ENCODE peak calls at places on chromosomes 11 and 22, in five cellular contexts. X is neural progenitor cell; Q is effector memory CD4-positive, alpha-beta T cell; M is left ventricle myocardium inferior; G is SJCRH30. W is an unnamed sample.

GRCh38 chr22:20137671-20138416 is 6.2 kb downstream of the ZDHHC8 start:
- DNase-seq in M (peak), Q (no peak), X (no peak), G (peak), W (peak)

GRCh38 chr11:76810151-76810853 is 27.1 kb downstream of the TSKU start:
- DNase-seq in G (peak), X (no peak), M (no peak), Q (no peak), W (no peak)

GRCh38 chr11:47966621-47967020 is 13.7 kb upstream of the PTPRJ start:
- DNase-seq in X (no peak), G (no peak), Q (no peak), M (no peak), W (no peak)

GRCh38 chr22:19761022-19761499 is 483 bp downstream of the TBX1 start:
- DNase-seq in Q (no peak), M (no peak), G (peak), X (peak), W (no peak)

GRCh38 chr11:1450344-1450875 is 36.2 kb downstream of the MOB2 start:
- DNase-seq in Q (no peak), X (no peak), M (no peak), G (no peak), W (no peak)

GRCh38 chr22:22593964-22594656 is 35.0 kb upstream of the PRAME start:
- DNase-seq in M (no peak), X (peak), Q (peak), G (peak), W (no peak)

GRCh38 chr11:110565344-110565684 is 135.6 kb downstream of the FDX1 start:
- DNase-seq in G (no peak), Q (no peak), X (peak), M (no peak), W (no peak)

GRCh38 chr11:59573216-59573615 is 42.4 kb downstream of the OSBP start:
- DNase-seq in M (no peak), G (no peak), X (no peak), Q (no peak), W (no peak)

GRCh38 chr11:4983851-4984250 is 10.8 kb upstream of the OR51L1 start:
- DNase-seq in X (no peak), Q (no peak), G (no peak), M (no peak), W (no peak)

GRCh38 chr11:17273668-17274321 is 2.7 kb upstream of the NUCB2 start:
- DNase-seq in X (no peak), Q (no peak), M (no peak), G (no peak), W (no peak)

GRCh38 chr11:47355283-47356128 is 3.0 kb upstream of the MYBPC3 start:
- DNase-seq in G (peak), M (peak), X (peak), Q (no peak), W (peak)

GRCh38 chr11:121717296-121717695 is 264.5 kb upstream of the SORL1-AS1 start:
- DNase-seq in G (no peak), X (no peak), Q (no peak), M (no peak), W (no peak)

GRCh38 chr22:48819232-48819631 is 1008.4 kb downstream of the BRD1 start:
- DNase-seq in Q (no peak), G (no peak), X (no peak), M (no peak), W (no peak)

GRCh38 chr11:117872420-117872961 is 4.0 kb downstream of the FXYD6 start:
- DNase-seq in M (peak), Q (no peak), G (no peak), X (no peak), W (no peak)

GRCh38 chr11:117870176-117870952 is 6.1 kb downstream of the FXYD6 start:
- DNase-seq in Q (no peak), X (peak), M (no peak), G (peak), W (no peak)

GRCh38 chr11:117871160-117871559 is 5.3 kb downstream of the FXYD6 start:
- DNase-seq in M (no peak), X (no peak), G (no peak), Q (no peak), W (no peak)

GRCh38 chr11:117872962-117873827 is 3.3 kb downstream of the FXYD6 start:
- DNase-seq in X (no peak), M (no peak), G (no peak), Q (no peak), W (no peak)

DNA sequence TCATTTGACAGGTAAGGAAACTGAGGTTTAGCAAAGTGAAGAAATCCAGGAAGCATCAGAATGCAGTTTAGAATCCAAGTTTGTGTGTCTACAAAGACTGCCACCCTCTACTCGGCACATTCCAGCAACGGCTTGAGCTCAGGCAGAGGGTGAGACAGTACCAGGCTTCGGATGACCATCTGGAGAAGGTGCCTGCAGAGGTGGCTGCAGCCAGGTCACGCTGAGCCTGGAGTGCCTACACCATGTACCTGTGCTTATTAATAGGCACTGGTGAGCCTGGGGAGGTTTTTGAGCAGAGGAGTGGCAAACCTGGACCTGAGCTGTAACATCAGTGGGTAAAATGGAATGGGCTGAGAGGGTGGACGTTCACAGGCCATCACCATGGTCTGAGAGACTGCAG is 4.7 kb downstream of the FXYD6 start:
- DNase-seq in X (no peak), M (no peak), G (no peak), Q (no peak), W (no peak)
- H3K27ac ChIP-seq in X (no peak), M (peak), G (no peak), Q (no peak), W (no peak)

GRCh38 chr11:128717581-128717980 is 23.7 kb downstream of the FLI1 start:
- DNase-seq in G (no peak), X (no peak), Q (no peak), M (no peak), W (no peak)
- H3K27ac ChIP-seq in G (no peak), X (no peak), Q (peak), M (peak), W (no peak)

GRCh38 chr11:57675176-57675941 is 7.4 kb downstream of the ZDHHC5 start:
- DNase-seq in Q (no peak), M (no peak), G (no peak), X (no peak), W (no peak)
- H3K27ac ChIP-seq in Q (no peak), M (no peak), G (no peak), X (no peak), W (no peak)

DNA sequence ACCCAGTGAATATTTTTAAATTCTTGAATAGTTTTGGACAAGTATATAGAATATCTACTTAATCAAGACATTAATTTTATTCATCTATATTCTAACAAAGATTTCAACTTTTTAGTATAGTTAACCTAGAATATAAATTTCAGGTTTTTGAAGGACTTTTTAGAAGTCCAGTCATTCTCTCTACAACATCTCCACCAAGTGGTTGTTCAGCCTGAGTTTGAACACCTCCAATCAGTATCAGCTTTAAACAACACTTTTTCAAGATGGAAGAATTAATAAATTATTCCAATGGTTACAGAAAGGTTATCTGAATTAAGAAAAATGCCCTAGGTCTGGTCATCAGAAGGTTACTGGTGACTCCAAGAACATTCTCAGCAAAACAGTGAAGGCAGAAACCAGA is 31.8 kb downstream of the EIF3M start:
- DNase-seq in M (no peak), X (peak), G (no peak), Q (no peak), W (no peak)
- H3K27ac ChIP-seq in M (no peak), X (no peak), G (no peak), Q (no peak), W (no peak)

GRCh38 chr11:83195176-83195531 is 1.6 kb downstream of the ANKRD42 start:
- DNase-seq in M (no peak), G (peak), X (no peak), Q (no peak), W (no peak)
- H3K27ac ChIP-seq in M (peak), G (no peak), X (no peak), Q (peak), W (no peak)

DNA sequence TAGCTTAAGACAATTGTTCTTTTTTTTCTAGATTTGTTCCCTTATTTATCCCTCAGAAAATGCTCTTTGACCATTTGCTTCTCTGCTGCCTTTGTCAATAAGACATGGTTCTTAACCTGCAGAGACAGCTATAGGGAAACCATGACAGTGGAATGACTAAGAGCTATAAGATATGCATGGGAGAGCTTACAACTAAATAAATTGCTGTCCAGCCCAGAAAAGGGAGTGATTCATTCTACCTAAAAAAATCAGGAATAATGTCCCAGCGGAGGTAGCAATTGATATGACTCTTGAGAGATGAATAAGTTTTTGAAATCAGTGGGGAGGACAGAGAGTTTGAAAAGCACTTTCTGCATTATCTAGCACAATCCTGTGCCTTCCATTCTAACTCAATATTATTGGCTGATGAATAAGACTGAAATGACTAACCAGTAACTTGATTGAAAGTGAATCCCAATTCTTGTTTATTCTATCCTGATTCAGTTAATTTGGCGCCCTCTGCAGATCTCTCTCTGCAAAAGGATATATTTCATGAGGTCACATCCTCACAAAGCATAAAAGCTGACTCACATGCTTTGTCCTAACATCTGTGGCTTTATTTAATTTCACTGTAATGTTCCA is 680.5 kb upstream of the API5 start:
- DNase-seq in G (no peak), Q (no peak), M (no peak), X (peak), W (no peak)
- H3K27ac ChIP-seq in G (no peak), Q (no peak), M (no peak), X (no peak), W (no peak)

DNA sequence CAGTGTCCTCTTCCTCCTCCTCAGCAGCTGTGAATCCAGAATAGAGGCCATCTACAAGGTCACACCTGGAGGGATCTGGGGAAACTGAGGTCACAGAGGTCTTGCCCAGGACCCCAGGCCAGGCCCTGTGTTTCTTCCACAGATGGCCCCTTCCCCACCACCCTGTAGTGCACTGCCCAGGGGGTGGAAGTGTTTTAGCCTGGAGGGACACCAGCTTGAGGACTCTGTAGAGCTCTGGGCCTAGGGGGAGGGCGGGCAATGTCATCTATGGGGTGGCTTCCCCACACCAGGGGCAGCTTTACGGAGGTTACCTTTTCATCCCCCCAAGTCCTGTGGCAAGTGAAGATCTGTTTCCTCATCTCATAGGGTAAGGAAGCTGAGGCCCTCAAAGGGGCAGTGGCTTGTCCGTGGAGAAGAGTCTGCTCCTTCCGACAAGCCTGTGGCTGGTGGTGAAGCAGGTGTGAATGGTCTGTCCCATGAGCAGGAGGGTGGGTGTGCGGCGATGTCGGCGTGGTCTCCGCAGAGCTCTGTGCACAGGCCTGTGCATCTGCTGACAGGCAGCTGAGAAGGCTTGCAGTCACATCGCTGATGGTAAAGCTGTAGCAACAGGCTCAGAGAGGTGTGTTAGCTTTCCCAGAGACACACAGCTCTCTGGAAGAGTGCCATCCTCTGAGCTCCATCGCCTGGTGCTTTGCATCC is 74.1 kb upstream of the WNT7B start:
- DNase-seq in M (peak), Q (no peak), G (no peak), X (no peak), W (no peak)
- H3K27ac ChIP-seq in M (peak), Q (peak), G (no peak), X (no peak), W (peak)

GRCh38 chr11:68352591-68352990 is 40.2 kb downstream of the LRP5 start:
- DNase-seq in X (no peak), Q (no peak), M (no peak), G (no peak), W (no peak)

GRCh38 chr11:68355471-68355870 is 43.1 kb downstream of the LRP5 start:
- DNase-seq in X (no peak), M (no peak), Q (no peak), G (no peak), W (no peak)

GRCh38 chr11:68353669-68354068 is 41.3 kb downstream of the LRP5 start:
- DNase-seq in Q (no peak), G (no peak), X (no peak), M (no peak), W (no peak)

GRCh38 chr11:68353118-68353517 is 40.7 kb downstream of the LRP5 start:
- DNase-seq in X (no peak), G (no peak), M (no peak), Q (no peak), W (no peak)

DNA sequence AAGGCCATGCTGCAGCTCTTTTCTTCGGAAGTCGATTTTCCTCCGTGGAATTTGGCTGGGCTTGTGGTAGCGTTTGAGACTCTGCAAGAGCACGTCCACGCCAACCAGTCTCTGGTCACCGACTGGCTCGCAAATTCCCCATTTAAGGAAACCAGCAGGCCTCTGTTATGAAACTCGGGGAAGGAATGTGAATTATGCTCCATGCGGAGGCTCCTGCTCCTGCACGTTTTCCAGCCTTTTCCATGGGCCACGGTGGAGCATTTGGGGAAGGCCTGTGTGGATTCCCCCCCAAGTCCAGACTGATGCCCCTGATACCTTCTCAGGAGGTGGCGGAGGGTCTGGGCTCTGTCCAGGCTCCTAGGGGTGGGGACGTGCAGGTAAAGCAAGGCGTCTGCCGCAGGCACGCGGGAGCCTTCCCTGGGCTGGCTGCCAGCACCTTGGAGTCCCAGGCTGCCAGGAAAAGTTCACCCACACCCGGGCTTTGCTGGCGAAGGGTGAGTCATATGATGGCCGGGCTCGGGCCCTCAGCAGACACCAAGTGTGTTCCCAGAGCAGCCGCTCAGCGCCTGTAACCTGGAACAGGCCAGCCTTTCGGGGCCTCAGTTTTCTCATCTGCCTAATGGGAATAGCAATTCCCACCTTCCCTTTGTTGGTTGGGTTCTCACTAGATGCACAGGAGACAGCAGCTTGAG is 41.9 kb downstream of the LRP5 start:
- DNase-seq in X (no peak), G (peak), Q (no peak), M (peak), W (no peak)
- H3K27ac ChIP-seq in X (no peak), G (peak), Q (no peak), M (peak), W (no peak)

DNA sequence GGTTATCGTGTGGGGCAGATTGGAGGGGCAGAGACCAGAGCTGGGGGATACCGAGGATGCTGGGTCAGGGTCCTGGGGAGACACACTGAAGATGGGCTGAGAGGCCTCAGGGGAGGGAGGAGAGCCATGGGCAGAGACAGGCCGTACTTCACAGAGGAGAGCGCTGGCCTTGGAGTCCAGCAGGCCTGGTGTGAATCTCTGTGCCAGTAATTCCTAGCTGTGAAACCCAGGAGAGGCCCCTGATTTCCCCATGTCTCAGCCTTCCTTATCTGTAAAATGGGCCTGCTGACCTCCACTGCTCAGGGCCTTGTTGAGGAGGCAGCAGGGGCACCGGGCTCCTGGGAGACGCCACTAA is 23.4 kb downstream of the CACNA1I start:
- DNase-seq in Q (no peak), X (no peak), G (no peak), M (no peak), W (no peak)
- H3K27ac ChIP-seq in Q (no peak), X (no peak), G (no peak), M (no peak), W (no peak)

W was measured in caudate nucleus.